ENCODE peak calls at places on chromosomes 16 and 17, in eight cellular contexts. A is non-pigmented ciliary epithelial cell, V is ACHN, M is DMS 273 treated with DMSO at 0.1 percent for 48 hours, J is NCI-H1930, S is neural progenitor cell, H is NCI-H1092, U is RCC 7860. W is an unnamed sample.

GRCh38 chr17:73612074-73612473 is 32.2 kb downstream of the SDK2 start:
- DNase-seq in A (no peak), M (no peak), U (no peak), S (no peak), H (no peak), V (no peak), J (no peak), W (no peak)

GRCh38 chr17:63431939-63432804 is 13.9 kb downstream of the CYB561 start:
- DNase-seq in S (no peak), M (no peak), U (no peak), A (peak), V (no peak), H (no peak), J (no peak), W (no peak)

GRCh38 chr17:75338335-75338734 is 49.1 kb upstream of the SLC25A19 start:
- DNase-seq in J (no peak), A (no peak), V (no peak), M (no peak), S (no peak), U (no peak), H (no peak), W (no peak)

GRCh38 chr16:554640-555413 is 5.4 kb upstream of the PRR35 start:
- DNase-seq in U (no peak), J (no peak), S (no peak), M (peak), A (no peak), V (no peak), H (no peak), W (no peak)

GRCh38 chr17:5413682-5414081 is 5.8 kb downstream of the NUP88 start:
- DNase-seq in U (peak), S (no peak), V (peak), J (no peak), A (no peak), M (no peak), H (no peak), W (peak)

GRCh38 chr16:73202176-73202729 is 154.3 kb upstream of the ZFHX3 start:
- DNase-seq in S (no peak), M (peak), H (no peak), V (no peak), A (peak), J (no peak), U (no peak), W (peak)

GRCh38 chr17:60888812-60889709 is 211.4 kb downstream of the BCAS3 start:
- DNase-seq in U (no peak), M (no peak), S (no peak), A (no peak), V (no peak), H (no peak), J (no peak), W (no peak)

GRCh38 chr17:33854596-33854995 is 400.5 kb upstream of the CCL2 start:
- DNase-seq in A (no peak), M (no peak), J (no peak), U (no peak), H (no peak), V (no peak), S (no peak), W (no peak)

GRCh38 chr17:80910043-80910442 is 81.6 kb upstream of the CHMP6 start:
- DNase-seq in J (no peak), U (no peak), M (no peak), S (no peak), A (no peak), H (no peak), V (no peak), W (no peak)

GRCh38 chr17:2374549-2375285 is 26.1 kb downstream of the MNT start:
- DNase-seq in M (no peak), U (no peak), V (no peak), A (no peak), J (no peak), S (no peak), H (no peak), W (no peak)

GRCh38 chr17:18191071-18191667 is 7.5 kb downstream of the ALKBH5 start:
- DNase-seq in S (no peak), H (no peak), V (no peak), J (no peak), A (no peak), M (no peak), U (no peak), W (no peak)

GRCh38 chr17:27552467-27552779 is 78.6 kb upstream of the LGALS9 start:
- DNase-seq in M (no peak), S (no peak), U (peak), V (peak), A (no peak), H (no peak), J (no peak), W (no peak)

GRCh38 chr17:68197997-68198930 is 49.6 kb upstream of the AMZ2 start:
- DNase-seq in A (no peak), S (peak), U (no peak), M (no peak), J (no peak), V (no peak), H (no peak), W (no peak)

GRCh38 chr17:39097159-39097519 is 54.3 kb downstream of the PLXDC1 start:
- DNase-seq in A (no peak), H (no peak), S (no peak), V (no peak), M (no peak), U (no peak), J (no peak), W (no peak)

GRCh38 chr17:82880620-82881019 is 40.8 kb upstream of the ZNF750 start:
- DNase-seq in M (no peak), J (no peak), U (no peak), V (no peak), H (no peak), S (no peak), A (no peak), W (no peak)

GRCh38 chr17:68463211-68463990 is 6.1 kb upstream of the WIPI1 start:
- DNase-seq in M (no peak), A (no peak), S (no peak), U (no peak), V (no peak), H (no peak), J (no peak), W (no peak)

GRCh38 chr17:52209507-52209906 is 51.0 kb upstream of the CA10 start:
- DNase-seq in S (no peak), J (no peak), V (no peak), A (no peak), M (no peak), H (no peak), U (no peak), W (no peak)

GRCh38 chr17:74305865-74306654 is 20.0 kb upstream of the KIF19 start:
- DNase-seq in A (no peak), U (no peak), S (peak), M (no peak), V (no peak), J (no peak), H (peak), W (no peak)

GRCh38 chr17:77924757-77925336 is 33.7 kb upstream of the TNRC6C start:
- DNase-seq in M (no peak), A (no peak), S (peak), H (no peak), J (no peak), U (no peak), V (no peak), W (peak)

GRCh38 chr16:64238576-64238975 is 883.3 kb downstream of the CDH11 start:
- DNase-seq in H (no peak), M (no peak), J (no peak), U (no peak), A (no peak), S (no peak), V (no peak), W (no peak)

GRCh38 chr17:16269658-16270057 is 52.6 kb downstream of the PIGL start:
- DNase-seq in M (no peak), A (no peak), S (no peak), H (no peak), J (no peak), V (peak), U (no peak), W (peak)

GRCh38 chr17:39752241-39752831 is 14.6 kb downstream of the GRB7 start:
- DNase-seq in H (no peak), M (no peak), U (no peak), J (no peak), V (no peak), S (no peak), A (no peak), W (no peak)

GRCh38 chr17:75498019-75498725 is 17.2 kb downstream of the CASKIN2 start:
- DNase-seq in V (no peak), A (no peak), U (no peak), S (no peak), J (no peak), M (no peak), H (no peak), W (no peak)

GRCh38 chr16:11138769-11139623 is 117.0 kb downstream of the SOCS1 start:
- DNase-seq in A (no peak), U (no peak), M (no peak), V (no peak), J (no peak), H (no peak), S (no peak), W (peak)

GRCh38 chr17:58684003-58684402 is 7.8 kb downstream of the TEX14 start:
- DNase-seq in M (no peak), U (no peak), J (no peak), A (no peak), V (no peak), H (no peak), S (no peak), W (no peak)

GRCh38 chr16:85593503-85594195 is 19.5 kb upstream of the GSE1 start:
- DNase-seq in J (no peak), M (peak), V (no peak), S (peak), H (peak), A (no peak), U (no peak), W (no peak)

GRCh38 chr17:80477647-80478478 is 1.5 kb upstream of the NPTX1 start:
- DNase-seq in M (no peak), A (no peak), J (peak), U (no peak), V (peak), S (peak), H (peak), W (peak)

GRCh38 chr17:43615330-43615729 is 46.4 kb downstream of the MEOX1 start:
- DNase-seq in H (no peak), U (no peak), V (no peak), M (no peak), S (no peak), J (no peak), A (no peak), W (no peak)

GRCh38 chr16:61813339-61813738 is 222.9 kb downstream of the CDH8 start:
- DNase-seq in H (no peak), A (no peak), U (no peak), J (no peak), M (no peak), S (no peak), V (no peak), W (no peak)

GRCh38 chr17:44122825-44123355 is 551 bp downstream of the HDAC5 start:
- DNase-seq in A (no peak), V (no peak), U (no peak), M (no peak), J (no peak), H (no peak), S (no peak), W (no peak)

GRCh38 chr16:31071861-31072260 is 2.2 kb downstream of the ZNF668 start:
- DNase-seq in M (no peak), U (no peak), J (no peak), V (no peak), H (no peak), S (peak), A (peak), W (peak)

GRCh38 chr17:80719449-80719848 is 174.8 kb downstream of the RPTOR start:
- DNase-seq in M (no peak), J (no peak), S (no peak), U (no peak), A (no peak), H (no peak), V (no peak), W (no peak)

W was measured in brain microvascular endothelial cell.